ENCODE peak calls at places on chromosomes 1 and 21, in nine cellular contexts. E is esophagus squamous epithelium; B is CD8-positive, alpha-beta T cell; Z is pancreas; H is DND-41; I is fibroblast of lung; X is HAP-1; L is thoracic aorta; D is IMR-90. T is an unnamed sample. For H3K4me1 and H3K9me3, the result is how much of the 10 kb centered on the place peaks cover.

GRCh38 chr1:39003787-39004186 is 12.7 kb downstream of the AKIRIN1 start:
- DNase-seq in E (no peak), B (no peak), Z (no peak), H (no peak), I (no peak), X (no peak), L (no peak), D (peak), T (no peak)

GRCh38 chr1:44553127-44553758 is 121.0 kb downstream of the TMEM53 start:
- DNase-seq in E (no peak), B (no peak), Z (no peak), H (no peak), I (no peak), X (no peak), L (no peak), D (no peak), T (no peak)

GRCh38 chr1:20281801-20282200 is 8.9 kb upstream of the VWA5B1 start:
- DNase-seq in E (no peak), B (no peak), Z (no peak), H (no peak), I (peak), X (no peak), L (no peak), D (peak), T (no peak)

GRCh38 chr1:19676438-19676922 is 11.8 kb downstream of the HTR6 start:
- DNase-seq in E (no peak), B (no peak), Z (peak), H (peak), I (peak), X (peak), L (peak), D (peak), T (peak)

GRCh38 chr1:181128592-181129497 is 40.3 kb downstream of the IER5 start:
- DNase-seq in E (no peak), B (no peak), Z (peak), H (no peak), I (no peak), X (no peak), L (no peak), D (no peak), T (peak)

GRCh38 chr1:43452789-43453441 is 816 bp downstream of the HYI start:
- DNase-seq in E (no peak), B (no peak), Z (no peak), H (peak), I (peak), X (no peak), L (no peak), D (peak), T (no peak)

GRCh38 chr1:41830711-41831110 is 88.0 kb downstream of the HIVEP3 start:
- DNase-seq in E (no peak), B (no peak), Z (no peak), H (no peak), I (no peak), X (no peak), L (no peak), D (peak), T (no peak)

GRCh38 chr1:228236744-228237143 is 28.9 kb downstream of the OBSCN start:
- DNase-seq in E (no peak), B (no peak), Z (no peak), H (no peak), I (peak), X (peak), L (no peak), D (peak), T (no peak)

GRCh38 chr1:211490821-211491415 is 1.0 kb downstream of the RD3 start:
- DNase-seq in E (no peak), B (no peak), Z (no peak), H (no peak), I (no peak), X (no peak), L (no peak), D (no peak), T (no peak)

DNA sequence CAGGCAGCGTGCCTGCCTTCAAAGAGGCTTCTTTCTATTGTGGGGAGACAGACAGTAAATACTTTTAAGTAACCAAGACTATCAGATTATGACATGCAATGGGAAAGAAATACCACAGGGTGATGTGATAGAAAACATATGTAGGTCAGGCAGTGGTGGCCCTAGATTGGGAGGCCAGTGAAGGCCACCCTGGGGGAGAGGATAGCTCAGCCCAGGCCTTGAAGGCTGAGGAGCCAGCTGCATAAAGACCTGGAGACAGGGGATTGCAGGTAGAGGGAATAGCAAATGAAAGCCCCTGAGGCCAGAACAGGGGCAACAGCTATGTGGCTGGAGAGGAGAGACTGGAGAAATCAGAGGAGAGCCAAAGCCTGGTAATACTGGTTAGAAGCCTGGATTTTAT is 4.0 kb downstream of the SOX13 start:
- DNase-seq in E (no peak), B (no peak), Z (no peak), H (no peak), I (no peak), X (no peak), L (no peak), D (no peak), T (no peak)
- H3K4me1 ChIP-seq in E (half or more), B (under half), Z (under half), H (under half), I (under half), X (under half), L (under half), D (under half), T (under half)

GRCh38 chr1:50417946-50418599 is 5.2 kb downstream of the DMRTA2 start:
- DNase-seq in E (no peak), B (no peak), Z (no peak), H (no peak), I (no peak), X (no peak), L (no peak), D (no peak), T (no peak)
- H3K9me3 ChIP-seq in E (under half), B (under half), Z (under half), H (under half), I (under half), X (under half), L (under half), D (under half), T (under half)

GRCh38 chr1:248815407-248816034 is 10.2 kb downstream of the SH3BP5L start:
- DNase-seq in E (no peak), B (no peak), Z (no peak), H (no peak), I (no peak), X (no peak), L (no peak), D (no peak), T (no peak)
- H3K4me1 ChIP-seq in E (under half), B (under half), Z (under half), H (under half), I (under half), X (under half), L (under half), D (under half), T (under half)

DNA sequence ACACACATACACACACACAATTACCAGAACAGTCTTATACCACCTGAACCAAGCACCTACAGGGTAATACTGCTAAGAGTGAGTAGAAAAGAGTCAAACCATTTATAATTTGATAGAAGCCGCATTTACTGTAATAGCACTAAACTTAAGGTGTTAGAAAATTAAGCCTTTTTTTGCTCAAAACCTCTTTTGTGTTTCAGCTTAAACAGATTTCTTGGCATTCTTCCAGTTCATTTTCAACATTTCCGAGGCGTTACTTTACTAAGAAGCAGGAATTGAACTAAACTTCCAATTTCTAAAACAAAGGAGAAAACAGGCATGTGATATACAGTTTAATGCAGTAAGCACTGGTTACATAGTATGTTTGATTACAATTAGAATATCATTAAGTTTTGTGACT is 387.2 kb downstream of the NCAM2 start:
- DNase-seq in E (no peak), B (no peak), Z (no peak), H (no peak), I (no peak), X (no peak), L (no peak), D (no peak), T (no peak)
- H3K9me3 ChIP-seq in E (under half), B (under half), Z (under half), H (under half), I (under half), X (under half), L (under half), D (under half), T (under half)

T was measured in right cardiac atrium.